ENCODE peak calls at places on chromosomes 4 and X, in seven cellular contexts. R is SK-MEL-5; N is cardiac muscle cell; B is LoVo; I is GM23248; C is stimulated activated CD4-positive, alpha-beta T cell treated with anti-CD3 and anti-CD28 coated beads, Interleukin-4, amount 100 ng/mL, for 1 hour; L is NCI-H1105 treated with DMSO at 0.1 percent for 48 hours. Z is an unnamed sample.

GRCh38 chr4:186723207-186724047 is at the start of gene FAT1:
- DNase-seq in R (peak), L (peak), N (peak), I (peak), C (no peak), B (no peak), Z (peak)

GRCh38 chr4:138897818-138898226 is 117.8 kb upstream of the NOCT start:
- DNase-seq in L (peak), C (no peak), I (peak), R (no peak), N (peak), B (peak), Z (no peak)

GRCh38 chr4:165384186-165384585 is 5.4 kb downstream of the CPE start:
- DNase-seq in C (no peak), L (peak), B (no peak), N (no peak), I (no peak), R (no peak), Z (no peak)

GRCh38 chr4:153790962-153791551 is 2.2 kb upstream of the SFRP2 start:
- DNase-seq in N (peak), B (no peak), C (peak), L (no peak), R (no peak), I (peak), Z (peak)

GRCh38 chr4:23161787-23162186 is 469.1 kb downstream of the GBA3 start:
- DNase-seq in C (no peak), L (no peak), I (no peak), N (no peak), B (no peak), R (no peak), Z (no peak)

GRCh38 chrX:136525738-136526606 is 6.0 kb upstream of the VGLL1 start:
- DNase-seq in N (peak), C (no peak), L (peak), I (peak), B (peak), R (no peak), Z (peak)

GRCh38 chr4:187606581-187606980 is 389.0 kb upstream of the ZFP42 start:
- DNase-seq in R (peak), L (peak), B (peak), C (no peak), I (peak), N (peak), Z (peak)

GRCh38 chr4:151674804-151675290 is 86.0 kb downstream of the GATB start:
- DNase-seq in R (no peak), B (no peak), I (peak), N (peak), L (peak), C (no peak), Z (peak)

GRCh38 chr4:182449186-182449880 is 206.1 kb downstream of the TENM3 start:
- DNase-seq in N (no peak), C (no peak), I (no peak), R (peak), B (no peak), L (peak), Z (no peak)

GRCh38 chr4:19925516-19925915 is 326.2 kb upstream of the SLIT2 start:
- DNase-seq in N (no peak), L (no peak), R (no peak), C (no peak), B (no peak), I (no peak), Z (no peak)

GRCh38 chr4:125979868-125980412 is 665.2 kb downstream of the FAT4 start:
- DNase-seq in N (no peak), C (no peak), L (no peak), R (no peak), B (no peak), I (no peak), Z (no peak)

GRCh38 chrX:111182938-111183337 is 86.9 kb downstream of the PAK3 start:
- DNase-seq in C (no peak), I (no peak), L (no peak), N (no peak), B (no peak), R (no peak), Z (no peak)

GRCh38 chr4:156568479-156568878 is 403.1 kb downstream of the PDGFC start:
- DNase-seq in R (no peak), C (no peak), B (no peak), I (no peak), L (peak), N (no peak), Z (no peak)

GRCh38 chrX:122866527-122866926 is 317.6 kb upstream of the GRIA3 start:
- DNase-seq in C (no peak), R (no peak), B (no peak), L (no peak), I (peak), N (peak), Z (no peak)

GRCh38 chr4:151455212-151455611 is 46.2 kb downstream of the FHIP1A start:
- DNase-seq in R (peak), N (no peak), L (no peak), I (no peak), B (no peak), C (no peak), Z (no peak)

GRCh38 chr4:64857815-64858214 is 448.6 kb upstream of the TECRL start:
- DNase-seq in C (no peak), I (no peak), N (no peak), L (no peak), R (no peak), B (no peak), Z (no peak)

GRCh38 chr4:130077275-130077674 is 981.3 kb downstream of the C4orf33 start:
- DNase-seq in R (no peak), B (no peak), I (no peak), C (no peak), N (no peak), L (peak), Z (no peak)

GRCh38 chrX:133587818-133588217 is 172.5 kb upstream of the GPC4 start:
- DNase-seq in L (no peak), R (no peak), I (no peak), B (no peak), N (no peak), C (no peak), Z (no peak)

GRCh38 chr4:68074397-68074796 is 55.3 kb downstream of the TMPRSS11F start:
- DNase-seq in L (no peak), C (no peak), I (peak), R (no peak), B (no peak), N (no peak), Z (no peak)

GRCh38 chrX:106611323-106611681 is 476 bp upstream of the RADX start:
- DNase-seq in R (no peak), I (peak), N (no peak), C (no peak), L (peak), B (no peak), Z (no peak)

GRCh38 chr4:129144755-129145206 is 48.8 kb downstream of the C4orf33 start:
- DNase-seq in N (peak), C (no peak), R (no peak), I (no peak), L (no peak), B (no peak), Z (peak)

GRCh38 chr4:40395908-40396806 is 61.0 kb downstream of the CHRNA9 start:
- DNase-seq in C (no peak), I (no peak), L (peak), N (peak), B (no peak), R (peak), Z (peak)

GRCh38 chr4:144667500-144667899 is 21.5 kb downstream of the HHIP start:
- DNase-seq in L (no peak), B (no peak), N (peak), C (no peak), I (no peak), R (no peak), Z (no peak)

GRCh38 chrX:129581904-129582303 is 41.8 kb downstream of the OCRL start:
- DNase-seq in C (no peak), N (no peak), I (no peak), R (no peak), L (no peak), B (no peak), Z (no peak)

GRCh38 chrX:53317365-53318069 is 36.1 kb upstream of the IQSEC2 start:
- DNase-seq in L (peak), N (peak), R (peak), I (peak), C (peak), B (peak), Z (peak)

GRCh38 chr4:3314706-3315260 is 22.0 kb downstream of the RGS12 start:
- DNase-seq in N (no peak), B (no peak), C (no peak), L (no peak), I (no peak), R (no peak), Z (peak)